ENCODE peak calls at places on chromosomes 11 and 22, in four cellular contexts. W, C, S and L are unnamed samples. For H3K36me3, the result is how much of the 10 kb centered on the place peaks cover.

GRCh38 chr11:115548878-115549528 is 44.8 kb upstream of the CADM1 start:
- DNase-seq in S (peak), C (no peak), W (peak), L (no peak)

GRCh38 chr22:40436460-40437431 is 66.4 kb downstream of the SGSM3 start:
- DNase-seq in C (no peak), W (no peak), S (peak), L (no peak)

GRCh38 chr22:36569999-36570398 is 41.0 kb upstream of the EIF3D start:
- DNase-seq in C (peak), W (no peak), S (peak), L (peak)

GRCh38 chr11:10317281-10317755 is 12.4 kb downstream of the ADM start:
- DNase-seq in W (no peak), S (peak), C (no peak), L (no peak)

GRCh38 chr11:95231881-95232605 is 1.0 kb upstream of the SESN3 start:
- DNase-seq in C (peak), W (peak), S (peak), L (no peak)

GRCh38 chr11:10654211-10655150 is 39.1 kb downstream of the IRAG1 start:
- DNase-seq in C (peak), W (no peak), S (peak), L (peak)

GRCh38 chr22:49549851-49550430 is 277.7 kb downstream of the BRD1 start:
- DNase-seq in W (no peak), C (no peak), S (no peak), L (no peak)

GRCh38 chr11:42770444-42771065 is 541.2 kb upstream of the API5 start:
- DNase-seq in S (peak), C (peak), W (no peak), L (peak)

GRCh38 chr22:41481131-41481830 is 12.4 kb downstream of the ACO2 start:
- DNase-seq in S (peak), C (no peak), W (no peak), L (no peak)

GRCh38 chr11:100963375-100963774 is 166.2 kb downstream of the PGR start:
- DNase-seq in W (no peak), C (no peak), S (no peak), L (no peak)

GRCh38 chr22:42604403-42604802 is 10.3 kb downstream of the POLDIP3 start:
- DNase-seq in W (peak), S (no peak), C (no peak), L (no peak)

GRCh38 chr11:8258289-8258688 is 5.4 kb downstream of the LMO1 start:
- DNase-seq in C (no peak), S (no peak), W (no peak), L (no peak)

GRCh38 chr11:114068327-114068726 is 8.8 kb downstream of the ZBTB16 start:
- DNase-seq in W (no peak), C (no peak), S (no peak), L (no peak)

GRCh38 chr22:45239378-45240136 is 1.1 kb downstream of the KIAA0930 start:
- DNase-seq in W (peak), S (peak), C (no peak), L (no peak)

GRCh38 chr11:20754957-20755356 is 85.6 kb downstream of the NELL1 start:
- DNase-seq in W (no peak), S (peak), C (no peak), L (no peak)

GRCh38 chr11:6646631-6647281 is 8.9 kb downstream of the DCHS1 start:
- DNase-seq in W (no peak), S (no peak), C (no peak), L (peak)

GRCh38 chr11:848988-849824 is 6.6 kb downstream of the TSPAN4 start:
- DNase-seq in W (no peak), S (no peak), C (no peak), L (peak)

GRCh38 chr11:45852018-45852711 is 4.9 kb downstream of the CRY2 start:
- DNase-seq in S (peak), C (no peak), W (no peak), L (no peak)

GRCh38 chr11:67404515-67405195 is 772 bp downstream of the TBC1D10C start:
- DNase-seq in C (no peak), W (no peak), S (no peak), L (no peak)

GRCh38 chr11:76807206-76807875 is 24.2 kb downstream of the TSKU start:
- DNase-seq in W (peak), S (peak), C (peak), L (peak)

GRCh38 chr11:21295508-21295907 is 626.1 kb downstream of the NELL1 start:
- DNase-seq in C (no peak), S (peak), W (no peak), L (no peak)

GRCh38 chr11:130868865-130869264 is 47.4 kb downstream of the SNX19 start:
- DNase-seq in S (peak), W (no peak), C (no peak), L (no peak)

GRCh38 chr11:61273151-61274078 is 21.7 kb downstream of the VWCE start:
- DNase-seq in S (no peak), C (peak), W (no peak), L (no peak)

GRCh38 chr22:20083157-20083890 is 3.3 kb downstream of the DGCR8 start:
- DNase-seq in C (no peak), W (no peak), S (peak), L (no peak)
- H3K36me3 ChIP-seq in C (under half), W (under half), S (under half), L (under half)

DNA sequence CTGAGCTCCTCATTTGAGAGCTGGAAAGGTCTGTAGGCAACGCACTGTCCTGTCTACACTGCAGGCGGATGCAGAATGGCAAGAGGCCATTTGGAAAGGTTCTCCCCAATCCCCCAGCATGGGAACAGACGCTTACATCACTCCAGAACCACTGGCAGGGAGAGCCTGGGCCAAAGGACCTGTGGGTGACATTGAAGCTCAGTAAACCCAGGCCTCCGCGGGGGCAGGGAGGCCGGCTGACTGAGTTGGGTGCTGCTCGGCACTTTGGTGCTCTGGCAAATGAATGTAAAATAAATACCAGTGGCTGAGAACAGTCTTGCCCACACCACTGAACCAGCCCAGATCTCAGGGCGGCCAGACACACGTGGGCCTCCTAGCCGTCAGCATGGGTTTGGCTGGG is 22.4 kb downstream of the TOM1 start:
- DNase-seq in C (no peak), W (no peak), S (no peak), L (no peak)
- H3K36me3 ChIP-seq in C (under half), W (half or more), S (under half), L (under half)

DNA sequence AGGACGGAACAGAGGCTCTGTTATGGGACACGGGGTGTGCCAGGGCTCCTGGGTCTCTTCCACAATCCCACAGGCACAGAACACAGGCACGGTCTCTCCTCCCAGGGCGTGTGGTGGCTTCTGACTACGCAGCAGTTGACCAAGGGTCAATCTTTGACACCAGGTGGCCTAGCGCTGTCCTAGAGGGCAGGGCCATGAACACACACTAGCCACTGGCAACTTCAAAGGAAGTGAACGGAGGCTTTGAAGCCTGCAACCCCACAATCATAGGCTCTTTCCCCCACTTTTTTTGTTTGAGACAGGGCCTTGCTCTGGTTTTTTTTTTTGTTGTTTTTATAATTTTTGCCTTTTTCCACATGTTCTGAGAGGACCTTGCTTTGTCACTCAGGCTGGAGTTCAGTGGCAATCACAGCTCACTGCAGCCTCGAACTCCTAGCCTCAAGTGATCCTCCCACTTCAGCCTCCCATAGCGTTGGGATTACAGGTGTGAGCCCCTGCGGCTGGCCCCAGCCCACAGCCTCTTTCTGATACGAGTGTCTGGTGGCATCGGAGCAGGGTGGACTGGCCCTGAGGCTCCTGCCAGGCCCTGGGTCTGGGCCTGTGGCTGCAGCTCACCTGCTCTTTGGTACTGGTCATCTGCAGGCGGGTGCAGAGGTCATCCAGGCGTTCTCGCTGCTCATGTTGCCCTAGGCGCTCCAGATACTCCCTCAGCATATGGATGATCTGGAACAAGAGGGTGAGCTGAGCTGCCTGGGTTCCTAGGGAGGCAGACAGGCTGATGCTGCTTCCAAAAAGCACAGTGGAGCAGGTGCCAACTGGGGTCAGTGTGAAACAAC is 9.1 kb downstream of the GALR3 start:
- DNase-seq in C (no peak), W (no peak), S (no peak), L (no peak)
- H3K36me3 ChIP-seq in C (under half), W (under half), S (under half), L (half or more)

GRCh38 chr11:119306373-119306890 is 10.5 kb downstream of the MCAM start:
- DNase-seq in S (no peak), C (no peak), W (no peak), L (no peak)

GRCh38 chr11:119309411-119309810 is 7.5 kb downstream of the MCAM start:
- DNase-seq in W (no peak), C (no peak), S (no peak), L (no peak)

GRCh38 chr11:119307219-119307618 is 9.7 kb downstream of the MCAM start:
- DNase-seq in W (no peak), S (peak), C (no peak), L (no peak)

GRCh38 chr11:119309953-119310681 is 6.8 kb downstream of the MCAM start:
- DNase-seq in W (no peak), S (peak), C (no peak), L (no peak)

GRCh38 chr11:119307974-119308373 is 9.0 kb downstream of the MCAM start:
- DNase-seq in W (no peak), S (no peak), C (no peak), L (no peak)
- H3K36me3 ChIP-seq in W (under half), S (under half), C (under half), L (under half)